ENCODE peak calls at places on chromosome 12, in nine cellular contexts. E is EL; W is A549; Z is NCI-H1417; C is substantia nigra; S is activated CD8-positive, alpha-beta T cell treated with anti-CD3 and anti-CD28 coated beads for 36 hours; A is kidney epithelial cell; O is non-pigmented ciliary epithelial cell; D is anterior cingulate cortex. K is an unnamed sample.
A peak's percentile ranks its signal among the peaks of the same experiment; 100 is the strongest.

GRCh38 chr12:102429755-102430154 is 50.6 kb downstream of the IGF1 start:
- DNase-seq in D (no peak), C (no peak), S (no peak), A (no peak), W (no peak), Z (no peak), O (no peak), E (no peak), K (no peak)

GRCh38 chr12:123105427-123105826 is 45.5 kb downstream of the PITPNM2 start:
- DNase-seq in E (no peak), D (no peak), O (no peak), W (no peak), A (no peak), C (no peak), Z (peak; percentile 62), S (no peak), K (no peak)

GRCh38 chr12:133130038-133130807 is at the start of the genes ZNF10 and ZNF891:
- DNase-seq in D (peak; percentile 86), A (peak; percentile 65), W (peak; percentile 48), C (peak; percentile 93), S (peak; percentile 97), O (peak; percentile 76), Z (peak; percentile 97), E (peak; percentile 95), K (peak; percentile 83)

GRCh38 chr12:78887008-78887407 is 22.4 kb downstream of the SYT1 start:
- DNase-seq in Z (no peak), E (peak; percentile 75), C (no peak), S (no peak), A (no peak), D (no peak), W (peak; percentile 30), O (peak; percentile 85), K (no peak)

GRCh38 chr12:128025856-128026255 is 241.1 kb upstream of the TMEM132C start:
- DNase-seq in A (no peak), E (no peak), W (no peak), C (no peak), D (no peak), O (no peak), S (no peak), Z (no peak), K (no peak)

GRCh38 chr12:5200276-5201087 is 156.8 kb downstream of the KCNA5 start:
- DNase-seq in A (no peak), C (peak; percentile 1), E (peak; percentile 41), D (no peak), W (peak; percentile 33), O (no peak), Z (peak; percentile 62), S (peak; percentile 66), K (no peak)

GRCh38 chr12:47021298-47021697 is 58.1 kb upstream of the PCED1B start:
- DNase-seq in E (peak; percentile 91), C (no peak), Z (peak; percentile 44), D (no peak), S (peak; percentile 16), A (no peak), W (peak; percentile 50), O (peak; percentile 91), K (peak; percentile 77)

GRCh38 chr12:8905546-8905945 is 8.8 kb upstream of the PHC1 start:
- DNase-seq in W (no peak), Z (no peak), C (no peak), O (no peak), A (no peak), S (no peak), D (no peak), E (no peak), K (no peak)

GRCh38 chr12:49338830-49339463 is 2.0 kb upstream of the C1QL4 start:
- DNase-seq in Z (no peak), C (no peak), W (no peak), A (no peak), E (no peak), S (no peak), D (no peak), O (no peak), K (no peak)

GRCh38 chr12:48379784-48380183 is 29.1 kb upstream of the ZNF641 start:
- DNase-seq in D (no peak), W (no peak), Z (no peak), S (no peak), E (no peak), O (no peak), A (no peak), C (no peak), K (no peak)

GRCh38 chr12:115000038-115000437 is 316.1 kb upstream of the TBX3 start:
- DNase-seq in E (peak; percentile 52), A (peak; percentile 35), W (peak; percentile 24), D (no peak), O (peak; percentile 18), C (no peak), Z (no peak), S (no peak), K (peak; percentile 18)